ENCODE peak calls at places on chromosomes 4 and X, in eight cellular contexts. T is left ventricle myocardium inferior, I is foreskin fibroblast, K is cardiac fibroblast, W is GM12865, M is mammary epithelial cell, X is heart right ventricle, Y is tibial nerve. Q is an unnamed sample.

GRCh38 chr4:24282446-24282845 is 301.9 kb downstream of the DHX15 start:
- DNase-seq in M (no peak), X (no peak), K (no peak), W (no peak), T (no peak), I (no peak), Y (no peak), Q (no peak)

GRCh38 chr4:83686166-83686565 is 150.3 kb downstream of the GPAT3 start:
- DNase-seq in W (no peak), X (no peak), M (peak), I (peak), K (no peak), Y (no peak), T (no peak), Q (no peak)

GRCh38 chrX:137926090-137926489 is 360.2 kb downstream of the ZIC3 start:
- DNase-seq in K (no peak), X (no peak), Y (no peak), W (peak), I (no peak), M (no peak), T (no peak), Q (no peak)

GRCh38 chrX:50903387-50904027 is 7.0 kb upstream of the BMP15 start:
- DNase-seq in Y (no peak), X (peak), K (peak), M (peak), I (peak), W (peak), T (no peak), Q (no peak)

GRCh38 chrX:69029696-69030245 is 135.5 kb downstream of the PJA1 start:
- DNase-seq in W (no peak), Y (no peak), K (no peak), X (no peak), T (no peak), M (no peak), I (no peak), Q (no peak)

GRCh38 chrX:1788300-1788911 is 173.5 kb downstream of the ASMT start:
- DNase-seq in Y (no peak), K (no peak), X (no peak), W (no peak), I (no peak), T (no peak), M (no peak), Q (no peak)

GRCh38 chr4:102169345-102169744 is 175.9 kb downstream of the SLC39A8 start:
- DNase-seq in M (no peak), Y (no peak), X (no peak), W (no peak), K (peak), I (no peak), T (no peak), Q (no peak)

GRCh38 chrX:9466115-9466495 is 1.2 kb downstream of the TBL1X start:
- DNase-seq in X (peak), W (peak), K (peak), Y (peak), M (no peak), I (peak), T (peak), Q (no peak)

GRCh38 chr4:145626623-145626982 is 7.4 kb downstream of the MMAA start:
- DNase-seq in K (no peak), T (no peak), Y (no peak), X (no peak), W (no peak), M (no peak), I (no peak), Q (no peak)

GRCh38 chrX:23902419-23902818 is 5.3 kb downstream of the APOO start:
- DNase-seq in W (peak), Y (no peak), K (peak), M (peak), X (peak), T (no peak), I (no peak), Q (no peak)

GRCh38 chr4:24104173-24104572 is 214.3 kb upstream of the PPARGC1A start:
- DNase-seq in M (no peak), Y (no peak), T (no peak), K (peak), I (peak), X (no peak), W (no peak), Q (no peak)

GRCh38 chr4:121977251-121978168 is 25.6 kb upstream of the TRPC3 start:
- DNase-seq in M (no peak), K (peak), T (no peak), I (no peak), W (peak), Y (no peak), X (no peak), Q (no peak)

GRCh38 chrX:131588995-131589394 is 45.1 kb downstream of the OR13H1 start:
- DNase-seq in X (no peak), K (no peak), T (no peak), Y (no peak), M (no peak), W (no peak), I (no peak), Q (no peak)

GRCh38 chr4:127846765-127847164 is 33.9 kb upstream of the PLK4 start:
- DNase-seq in M (no peak), W (no peak), X (no peak), T (no peak), I (no peak), Y (no peak), K (no peak), Q (no peak)

GRCh38 chr4:89757154-89757723 is 79.7 kb downstream of the SNCA start:
- DNase-seq in I (no peak), W (no peak), K (no peak), M (no peak), X (no peak), T (no peak), Y (no peak), Q (no peak)

GRCh38 chrX:334331-334891 is 15.8 kb upstream of the GTPBP6 start:
- DNase-seq in Y (no peak), I (no peak), X (no peak), W (no peak), K (no peak), M (no peak), T (peak), Q (no peak)

GRCh38 chr4:170374770-170375169 is 285.0 kb upstream of the AADAT start:
- DNase-seq in M (peak), K (peak), I (no peak), T (no peak), Y (no peak), X (no peak), W (peak), Q (no peak)

GRCh38 chr4:6962211-6963041 is 52.8 kb downstream of the TBC1D14 start:
- DNase-seq in I (no peak), Y (no peak), T (no peak), X (no peak), K (no peak), M (no peak), W (no peak), Q (no peak)

GRCh38 chr4:87978656-87979055 is 3.1 kb downstream of the SPP1 start:
- DNase-seq in Y (no peak), W (no peak), T (no peak), K (peak), M (peak), I (peak), X (no peak), Q (no peak)

GRCh38 chr4:87337361-87337760 is 14.7 kb upstream of the HSD17B13 start:
- DNase-seq in Y (no peak), I (no peak), M (no peak), K (no peak), T (no peak), W (no peak), X (no peak), Q (no peak)

GRCh38 chr4:105306158-105306781 is 159.6 kb downstream of the TET2 start:
- DNase-seq in M (peak), T (no peak), K (peak), Y (no peak), W (peak), X (no peak), I (no peak), Q (no peak)

GRCh38 chr4:8280876-8281440 is 11.4 kb downstream of the HTRA3 start:
- DNase-seq in Y (no peak), K (no peak), I (no peak), M (no peak), T (peak), W (no peak), X (no peak), Q (no peak)

GRCh38 chr4:147768113-147768512 is 36.2 kb downstream of the ARHGAP10 start:
- DNase-seq in M (peak), Y (no peak), K (peak), I (peak), X (no peak), W (no peak), T (no peak), Q (no peak)

GRCh38 chr4:76977731-76978350 is 28.3 kb downstream of the SEPTIN11 start:
- DNase-seq in T (no peak), W (no peak), K (peak), Y (no peak), X (no peak), M (peak), I (peak), Q (peak)

GRCh38 chr4:48813984-48814383 is 16.9 kb upstream of the OCIAD1 start:
- DNase-seq in W (peak), Y (no peak), M (no peak), K (no peak), T (no peak), X (no peak), I (no peak), Q (no peak)

GRCh38 chrX:100070334-100070849 is 339.7 kb downstream of the PCDH19 start:
- DNase-seq in Y (no peak), I (no peak), T (no peak), W (no peak), K (no peak), M (no peak), X (no peak), Q (no peak)

GRCh38 chrX:100076031-100076430 is 334.0 kb downstream of the PCDH19 start:
- DNase-seq in I (no peak), Y (no peak), X (no peak), M (no peak), W (no peak), T (no peak), K (no peak), Q (no peak)

GRCh38 chrX:100072286-100072685 is 337.8 kb downstream of the PCDH19 start:
- DNase-seq in Y (peak), W (no peak), M (peak), I (no peak), K (peak), T (no peak), X (no peak), Q (no peak)
- TF ChIP-seq CTCF in Y (no peak), W (no peak), M (peak), I (no peak), K (no peak), T (no peak), X (no peak), Q (no peak)

DNA sequence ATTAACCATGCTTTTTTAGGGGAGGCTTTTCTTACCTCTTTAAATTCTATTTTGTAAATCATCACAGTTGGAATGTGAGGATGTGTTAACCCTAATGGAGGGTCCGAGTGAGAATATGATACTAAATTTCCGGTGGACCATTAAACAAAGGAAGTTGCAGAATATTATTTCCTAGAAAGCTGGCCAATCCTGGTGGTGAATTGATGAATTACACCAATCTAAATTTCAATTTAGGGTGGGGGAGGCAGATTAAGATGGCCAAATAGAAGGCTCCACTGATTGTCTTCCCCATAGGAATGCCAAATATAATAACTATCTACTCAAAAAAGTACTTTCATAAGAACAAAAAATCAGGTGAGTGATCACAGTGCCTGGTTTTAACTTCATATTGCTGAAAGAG is 1045.6 kb downstream of the GLUD2 start:
- DNase-seq in Y (no peak), W (no peak), K (no peak), X (no peak), I (no peak), M (no peak), T (no peak), Q (no peak)
- TF ChIP-seq CTCF in Y (no peak), W (no peak), K (no peak), X (no peak), I (no peak), M (no peak), T (no peak), Q (no peak)

GRCh38 chr4:150668824-150669223 is 86.9 kb downstream of the MAB21L2 start:
- DNase-seq in X (no peak), T (no peak), W (no peak), M (no peak), Y (no peak), K (no peak), I (no peak), Q (no peak)
- TF ChIP-seq CTCF in X (no peak), T (no peak), W (no peak), M (no peak), Y (no peak), K (peak), I (no peak), Q (no peak)

GRCh38 chr4:92175250-92175649 is 128.5 kb upstream of the GRID2 start:
- DNase-seq in I (no peak), K (no peak), X (no peak), Y (no peak), M (no peak), W (no peak), T (no peak), Q (no peak)
- TF ChIP-seq CTCF in I (no peak), K (no peak), X (no peak), Y (no peak), M (no peak), W (no peak), T (no peak), Q (no peak)

DNA sequence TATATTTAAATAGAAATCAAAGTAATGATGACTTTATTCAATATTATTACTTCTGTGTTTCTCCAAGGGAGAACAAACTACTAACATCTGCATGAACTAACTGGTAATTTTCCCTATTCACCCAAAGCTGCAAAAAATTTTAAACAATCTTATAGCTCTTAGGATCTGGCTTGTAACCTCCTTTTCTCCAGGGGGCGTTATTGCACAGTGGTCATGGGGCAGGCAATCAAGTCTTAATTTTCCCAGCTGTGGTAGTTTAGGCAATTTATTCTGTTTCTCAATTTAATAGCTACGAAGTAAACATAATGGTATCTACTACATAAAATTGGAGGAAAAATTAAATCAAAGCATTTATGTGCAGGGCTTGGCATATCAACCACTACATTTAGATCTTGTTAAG is 137.5 kb upstream of the GUCY1A1 start:
- DNase-seq in X (no peak), Y (no peak), M (no peak), I (peak), W (peak), K (peak), T (no peak), Q (no peak)
- TF ChIP-seq CTCF in X (peak), Y (no peak), M (peak), I (peak), W (peak), K (peak), T (no peak), Q (peak)

Q was measured in AG04450.